ENCODE peak calls at places on chromosomes 6 and 20, in seven cellular contexts. C is adipocyte; F is brain microvascular endothelial cell; Q is nucleus accumbens; G is stimulated activated naive CD4-positive, alpha-beta T cell; P is NCI-H1436; Z is sciatic nerve. T is an unnamed sample.

GRCh38 chr6:129282053-129282452 is 399.1 kb downstream of the LAMA2 start:
- DNase-seq in P (no peak), Z (no peak), F (no peak), G (no peak), C (no peak), Q (no peak), T (no peak)

GRCh38 chr6:39339557-39340555 is 17.4 kb upstream of the KCNK16 start:
- DNase-seq in G (no peak), P (peak), Q (peak), Z (no peak), F (no peak), C (no peak), T (no peak)

GRCh38 chr20:57342829-57343228 is 8.2 kb upstream of the RAE1 start:
- DNase-seq in Q (no peak), C (no peak), F (peak), Z (no peak), G (no peak), P (no peak), T (no peak)

GRCh38 chr6:117449549-117450439 is 24.1 kb upstream of the ROS1 start:
- DNase-seq in Z (peak), Q (peak), C (peak), G (peak), F (peak), P (peak), T (peak)

GRCh38 chr6:160391419-160392116 is 43.4 kb downstream of the SLC22A3 start:
- DNase-seq in Z (no peak), F (peak), C (peak), P (no peak), Q (no peak), G (no peak), T (no peak)

GRCh38 chr6:161242779-161243693 is 30.8 kb downstream of the AGPAT4 start:
- DNase-seq in F (no peak), Z (no peak), C (peak), G (no peak), P (no peak), Q (peak), T (peak)

GRCh38 chr20:1274485-1275313 is 8.6 kb downstream of the SNPH start:
- DNase-seq in Z (no peak), F (no peak), P (peak), Q (peak), G (no peak), C (no peak), T (no peak)

GRCh38 chr20:57432874-57433491 is 41.8 kb downstream of the RBM38 start:
- DNase-seq in F (no peak), P (no peak), C (no peak), Q (no peak), G (peak), Z (no peak), T (no peak)

GRCh38 chr6:144063744-144064401 is 31.5 kb downstream of the SF3B5 start:
- DNase-seq in G (peak), Z (peak), Q (peak), P (peak), C (peak), F (peak), T (no peak)

GRCh38 chr6:55528624-55529023 is 50.4 kb downstream of the HMGCLL1 start:
- DNase-seq in Q (no peak), Z (no peak), C (peak), G (no peak), F (peak), P (no peak), T (no peak)

GRCh38 chr6:138157986-138158638 is 3.6 kb upstream of the ARFGEF3 start:
- DNase-seq in Z (no peak), Q (no peak), G (no peak), F (peak), P (no peak), C (peak), T (no peak)

GRCh38 chr6:1322725-1323219 is 10.9 kb downstream of the FOXQ1 start:
- DNase-seq in G (no peak), Z (no peak), P (no peak), C (peak), F (no peak), Q (no peak), T (no peak)

GRCh38 chr6:111922454-111923297 is 49.4 kb upstream of the FYN start:
- DNase-seq in P (peak), Q (no peak), F (no peak), C (peak), G (no peak), Z (no peak), T (peak)

GRCh38 chr6:13492357-13492756 is 5.0 kb upstream of the GFOD1 start:
- DNase-seq in Z (no peak), F (no peak), G (no peak), C (peak), P (no peak), Q (no peak), T (no peak)

GRCh38 chr6:4776493-4776966 is 326 bp downstream of the CDYL start:
- DNase-seq in C (peak), F (no peak), P (no peak), Q (peak), Z (peak), G (peak), T (no peak)

T was measured in astrocyte of the cerebellum.